ENCODE peak calls at places on chromosomes 5 and 9, in six cellular contexts. Y is brain microvascular endothelial cell, M is endothelial cell, E is psoas muscle, V is GM06990, U is transverse colon. I is an unnamed sample.

GRCh38 chr5:143501176-143501840 is 97.8 kb upstream of the NR3C1 start:
- DNase-seq in E (peak; percentile 64), M (no peak), Y (no peak), U (no peak), V (no peak), I (no peak)

GRCh38 chr5:132257131-132258101 is at the start of gene PDLIM4:
- DNase-seq in U (peak; percentile 25), E (peak; percentile 62), M (peak; percentile 50), V (no peak), Y (peak; percentile 17), I (peak; percentile 15)

GRCh38 chr5:92237896-92238295 is 854.8 kb upstream of the ARRDC3 start:
- DNase-seq in E (no peak), M (no peak), V (no peak), Y (no peak), U (no peak), I (no peak)

GRCh38 chr9:38017149-38017884 is 51.7 kb downstream of the SHB start:
- DNase-seq in V (no peak), E (peak; percentile 85), U (no peak), M (peak; percentile 51), Y (peak; percentile 54), I (no peak)

GRCh38 chr5:93595420-93596136 is 12.6 kb downstream of the NR2F1 start:
- DNase-seq in Y (no peak), V (no peak), M (no peak), U (no peak), E (no peak), I (no peak)

GRCh38 chr9:127444283-127444920 is 6.8 kb downstream of the RPL12 start:
- DNase-seq in V (peak; percentile 46), E (no peak), Y (no peak), M (no peak), U (no peak), I (no peak)

GRCh38 chr5:104763163-104763562 is 1200.6 kb upstream of the NUDT12 start:
- DNase-seq in Y (no peak), V (no peak), E (no peak), M (no peak), U (no peak), I (no peak)

GRCh38 chr9:113602126-113603119 is 138.9 kb downstream of the RGS3 start:
- DNase-seq in Y (peak; percentile 82), U (peak; percentile 48), V (peak; percentile 50), M (no peak), E (peak; percentile 87), I (peak; percentile 79)

GRCh38 chr5:96924016-96924443 is 11.8 kb upstream of the LNPEP start:
- DNase-seq in V (no peak), M (no peak), E (no peak), U (no peak), Y (no peak), I (no peak)

GRCh38 chr5:106174903-106175302 is 1495.8 kb downstream of the EFNA5 start:
- DNase-seq in Y (no peak), M (no peak), V (no peak), E (no peak), U (no peak), I (no peak)

GRCh38 chr9:93637886-93638285 is 61.5 kb downstream of the PHF2 start:
- DNase-seq in M (no peak), E (no peak), Y (no peak), U (no peak), V (no peak), I (no peak)

GRCh38 chr5:176994460-176995121 is 12.0 kb downstream of the UIMC1 start:
- DNase-seq in U (peak; percentile 20), V (peak; percentile 37), Y (peak; percentile 53), M (no peak), E (no peak), I (no peak)

GRCh38 chr5:162068412-162068811 is 839 bp downstream of the GABRG2 start:
- DNase-seq in V (no peak), U (no peak), E (no peak), Y (no peak), M (peak; percentile 84), I (no peak)

GRCh38 chr9:94741856-94742255 is 15.4 kb downstream of the AOPEP start:
- DNase-seq in U (no peak), M (no peak), E (no peak), Y (no peak), V (no peak), I (no peak)

GRCh38 chr9:79302569-79302968 is 269.2 kb upstream of the TLE4 start:
- DNase-seq in U (no peak), Y (no peak), M (no peak), E (no peak), V (no peak), I (no peak)

GRCh38 chr9:109143881-109144562 is 23.0 kb downstream of the FRRS1L start:
- DNase-seq in E (no peak), Y (peak; percentile 12), U (no peak), M (no peak), V (peak; percentile 13), I (peak; percentile 58)

GRCh38 chr5:143533978-143534763 is 130.7 kb upstream of the NR3C1 start:
- DNase-seq in U (no peak), E (no peak), M (no peak), Y (no peak), V (no peak), I (no peak)

GRCh38 chr5:140220032-140220697 is 45.2 kb downstream of the CYSTM1 start:
- DNase-seq in U (no peak), M (no peak), V (peak; percentile 40), E (no peak), Y (no peak), I (peak; percentile 32)

DNA sequence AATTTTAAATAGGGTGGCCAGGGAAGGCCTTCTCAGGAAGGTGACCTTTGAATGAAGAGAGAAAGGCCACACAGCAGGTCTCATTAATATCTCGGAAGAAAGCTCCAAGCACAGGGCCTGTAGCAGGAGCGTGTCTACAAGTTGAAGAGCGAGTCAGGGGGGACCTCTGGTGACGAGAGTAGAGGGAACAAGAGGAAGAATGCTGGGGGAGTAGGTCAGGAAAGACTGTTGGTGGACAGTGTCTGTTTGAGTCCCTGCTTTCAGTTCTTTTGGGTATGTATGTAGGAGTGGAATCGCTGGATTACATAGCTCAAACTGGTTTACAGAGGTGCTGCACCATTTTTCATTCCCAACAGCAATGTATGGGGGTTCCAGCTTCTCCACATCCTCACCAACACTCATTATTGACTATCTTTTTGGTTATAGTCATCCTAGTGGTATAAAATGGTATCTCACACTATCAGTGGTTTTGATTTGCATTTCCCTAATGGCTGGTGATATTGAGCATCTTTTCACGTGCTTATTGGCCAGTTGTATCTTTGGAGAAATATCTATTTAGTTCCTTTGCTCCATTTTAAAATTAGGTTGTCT is 55.8 kb downstream of the NUP214 start:
- DNase-seq in V (no peak), M (no peak), U (no peak), Y (no peak), E (no peak), I (no peak)
- TF ChIP-seq CTCF in V (no peak), M (peak; percentile 70), U (no peak), Y (peak; percentile 21), E (no peak), I (peak; percentile 0)

DNA sequence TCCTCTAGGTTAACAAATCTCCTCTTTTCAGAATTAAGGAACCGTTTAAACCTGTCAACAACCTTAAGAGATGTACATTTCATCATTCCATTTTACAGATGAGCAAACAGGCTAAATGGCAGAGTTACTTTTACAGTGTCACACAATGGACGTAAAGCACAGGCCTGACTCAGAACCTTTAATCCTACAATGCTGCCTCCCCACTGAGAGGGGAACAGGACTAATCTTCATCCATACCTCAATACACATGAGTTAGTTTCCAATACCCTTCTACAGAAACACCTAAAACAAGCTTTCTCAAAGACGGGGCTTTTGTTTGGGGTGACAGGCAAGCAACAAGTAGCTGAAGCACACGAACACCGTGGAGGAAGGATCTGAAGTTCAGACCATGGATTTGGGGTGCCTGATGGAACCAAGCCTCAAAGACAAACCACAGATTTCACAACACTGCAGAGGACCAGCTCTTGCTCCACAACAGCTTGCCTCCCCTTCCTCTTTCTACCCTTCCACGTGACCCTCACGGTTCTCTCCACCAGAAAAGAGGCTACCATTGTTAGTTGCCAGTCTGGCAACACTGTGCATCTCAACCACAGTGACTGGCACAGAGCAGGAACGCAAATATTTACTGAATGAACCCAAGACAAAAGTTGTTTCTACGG is 1.8 kb downstream of the RNF130 start:
- DNase-seq in V (no peak), U (peak; percentile 35), Y (no peak), E (no peak), M (no peak), I (no peak)
- TF ChIP-seq CTCF in V (no peak), U (no peak), Y (no peak), E (no peak), M (no peak), I (no peak)

GRCh38 chr5:111068208-111068607 is 3.3 kb upstream of the TSLP start:
- DNase-seq in Y (no peak), E (no peak), M (no peak), V (no peak), U (no peak), I (no peak)

GRCh38 chr5:111061618-111062017 is 9.9 kb upstream of the TSLP start:
- DNase-seq in V (no peak), Y (no peak), E (no peak), M (no peak), U (no peak), I (no peak)

GRCh38 chr5:111060169-111060568 is 11.3 kb upstream of the TSLP start:
- DNase-seq in M (no peak), U (no peak), V (no peak), E (no peak), Y (no peak), I (no peak)

GRCh38 chr5:111066261-111066938 is 5.1 kb upstream of the TSLP start:
- DNase-seq in U (no peak), V (no peak), Y (no peak), E (no peak), M (no peak), I (no peak)

GRCh38 chr5:111063709-111064322 is 7.7 kb upstream of the TSLP start:
- DNase-seq in Y (no peak), M (no peak), E (no peak), V (no peak), U (no peak), I (peak; percentile 36)
- TF ChIP-seq CTCF in Y (peak; percentile 64), M (no peak), E (no peak), V (peak; percentile 67), U (peak; percentile 32), I (peak; percentile 51)

DNA sequence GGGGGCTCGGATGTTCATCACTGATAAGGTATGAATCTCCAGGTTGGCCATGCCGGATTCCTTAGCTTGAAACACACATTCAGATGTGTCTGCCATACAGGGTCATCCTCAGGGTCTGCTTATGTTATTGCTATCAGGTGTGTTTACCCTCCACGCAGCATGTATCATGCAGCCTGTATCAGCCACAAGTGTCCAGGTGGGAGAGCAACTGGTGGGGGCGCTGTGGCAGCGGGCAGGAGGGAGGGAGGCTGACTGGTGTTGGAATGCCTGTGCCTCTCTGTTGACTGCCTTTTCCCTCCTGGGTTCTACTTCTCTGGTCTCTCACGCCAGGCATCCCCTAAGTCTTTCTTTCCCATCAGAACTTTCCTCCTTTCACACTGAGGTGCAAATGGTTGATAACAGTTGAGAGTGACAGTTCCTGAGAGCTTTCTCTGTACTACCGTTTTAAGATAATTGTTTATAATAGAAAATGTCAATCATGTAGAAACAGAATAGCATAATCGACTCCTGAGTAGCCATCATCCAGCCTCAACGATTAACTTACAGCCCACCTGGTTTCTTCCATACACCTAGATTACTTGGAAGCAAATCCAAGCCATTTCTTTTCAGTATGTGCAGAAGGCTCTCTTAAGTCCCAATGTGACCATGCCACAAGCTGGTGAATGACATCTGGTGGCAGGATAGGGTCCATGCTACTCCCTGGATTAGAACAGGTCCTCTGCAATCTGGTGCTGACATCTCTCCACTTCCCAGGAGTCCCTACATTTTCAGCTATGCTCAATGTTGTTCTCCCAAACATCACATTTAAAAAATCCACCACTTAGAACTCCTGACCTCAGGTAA is 86.6 kb downstream of the ACER2 start:
- DNase-seq in Y (no peak), M (no peak), E (no peak), U (no peak), V (no peak), I (no peak)
- TF ChIP-seq CTCF in Y (no peak), M (no peak), E (no peak), U (no peak), V (no peak), I (no peak)

GRCh38 chr5:72476721-72477120 is 30.5 kb downstream of the ZNF366 start:
- DNase-seq in E (no peak), M (no peak), Y (no peak), V (no peak), U (no peak), I (no peak)
- TF ChIP-seq CTCF in E (no peak), M (no peak), Y (no peak), V (no peak), U (no peak), I (no peak)

I was measured in GM13977.